ENCODE peak calls at places on chromosomes 6 and 20, in nine cellular contexts. O, E, U, F, T, W, G, K and N are unnamed samples.

GRCh38 chr6:151141685-151142084 is 98.1 kb upstream of the AKAP12 start:
- DNase-seq in O (peak), E (no peak), U (no peak), F (peak), T (no peak), W (no peak), G (no peak), K (no peak), N (no peak)

GRCh38 chr20:62201173-62202082 is 18.6 kb downstream of the MTG2 start:
- DNase-seq in O (no peak), E (peak), U (no peak), F (no peak), T (no peak), W (peak), G (no peak), K (peak), N (no peak)

GRCh38 chr6:107641500-107641931 is 151.6 kb downstream of the SOBP start:
- DNase-seq in O (peak), E (peak), U (no peak), F (no peak), T (no peak), W (peak), G (no peak), K (no peak), N (no peak)

GRCh38 chr6:18613511-18613910 is 226.4 kb downstream of the RNF144B start:
- DNase-seq in O (no peak), E (no peak), U (no peak), F (no peak), T (no peak), W (no peak), G (no peak), K (no peak), N (no peak)

GRCh38 chr6:81758221-81758620 is 5.7 kb upstream of the TENT5A start:
- DNase-seq in O (no peak), E (no peak), U (no peak), F (no peak), T (no peak), W (no peak), G (no peak), K (no peak), N (no peak)

GRCh38 chr6:154951400-154952200 is 43.5 kb upstream of the TIAM2 start:
- DNase-seq in O (no peak), E (no peak), U (no peak), F (no peak), T (no peak), W (no peak), G (no peak), K (peak), N (no peak)

GRCh38 chr6:6811151-6812002 is 222.9 kb downstream of the LY86 start:
- DNase-seq in O (peak), E (no peak), U (no peak), F (peak), T (peak), W (peak), G (peak), K (no peak), N (peak)

GRCh38 chr20:10079964-10080363 is 45.2 kb downstream of the ANKEF1 start:
- DNase-seq in O (no peak), E (no peak), U (no peak), F (peak), T (no peak), W (no peak), G (no peak), K (no peak), N (no peak)

GRCh38 chr20:17715075-17715474 is 15.3 kb downstream of the BANF2 start:
- DNase-seq in O (no peak), E (no peak), U (no peak), F (no peak), T (no peak), W (no peak), G (no peak), K (no peak), N (no peak)

GRCh38 chr6:113137411-113137810 is 719.7 kb upstream of the MARCKS start:
- DNase-seq in O (no peak), E (peak), U (no peak), F (no peak), T (no peak), W (no peak), G (no peak), K (no peak), N (no peak)

GRCh38 chr6:9878535-9878934 is 536.3 kb downstream of the TFAP2A start:
- DNase-seq in O (no peak), E (no peak), U (no peak), F (no peak), T (no peak), W (no peak), G (no peak), K (no peak), N (no peak)

GRCh38 chr6:82013561-82014275 is 233.8 kb downstream of the IBTK start:
- DNase-seq in O (peak), E (no peak), U (no peak), F (peak), T (no peak), W (no peak), G (no peak), K (no peak), N (no peak)

GRCh38 chr20:61959301-61959700 is 106.4 kb downstream of the TAF4 start:
- DNase-seq in O (peak), E (no peak), U (no peak), F (no peak), T (no peak), W (no peak), G (no peak), K (no peak), N (peak)

GRCh38 chr6:26270903-26271639 is 93.9 kb upstream of the BTN3A2 start:
- DNase-seq in O (no peak), E (peak), U (peak), F (peak), T (peak), W (peak), G (peak), K (peak), N (peak)